ENCODE peak calls at places on chromosome 9, in four cellular contexts. O is tibial artery, V is cardiac muscle cell, K is brain microvascular endothelial cell. R is an unnamed sample.

GRCh38 chr9:119044801-119045200 is 324.4 kb downstream of the BRINP1 start:
- DNase-seq in O (no peak), V (no peak), K (no peak), R (no peak)

GRCh38 chr9:122122903-122123632 is 30.0 kb upstream of the TTLL11 start:
- DNase-seq in O (peak; percentile 80), V (peak; percentile 82), K (peak; percentile 69), R (no peak)

GRCh38 chr9:70411930-70412677 is 2.4 kb downstream of the KLF9 start:
- DNase-seq in O (peak; percentile 88), V (peak; percentile 93), K (peak; percentile 75), R (no peak)

GRCh38 chr9:105679406-105680022 is 14.8 kb upstream of the TMEM38B start:
- DNase-seq in O (no peak), V (no peak), K (no peak), R (no peak)

GRCh38 chr9:129834489-129835127 is 467 bp downstream of the C9orf78 start:
- DNase-seq in O (no peak), V (no peak), K (no peak), R (no peak)

GRCh38 chr9:135009051-135009560 is 78.4 kb upstream of the OLFM1 start:
- DNase-seq in O (no peak), V (no peak), K (no peak), R (no peak)

GRCh38 chr9:107481035-107481434 is 8.5 kb downstream of the KLF4 start:
- DNase-seq in O (no peak), V (no peak), K (no peak), R (no peak)

GRCh38 chr9:95993342-95993741 is 117.9 kb downstream of the ERCC6L2 start:
- DNase-seq in O (no peak), V (no peak), K (no peak), R (no peak)

GRCh38 chr9:85290019-85290418 is 451.7 kb downstream of the AGTPBP1 start:
- DNase-seq in O (no peak), V (no peak), K (no peak), R (no peak)

GRCh38 chr9:117104972-117105495 is 309.8 kb downstream of the ASTN2 start:
- DNase-seq in O (no peak), V (peak; percentile 35), K (no peak), R (no peak)

GRCh38 chr9:11328326-11328725 is 715.5 kb upstream of the PTPRD start:
- DNase-seq in O (no peak), V (no peak), K (no peak), R (no peak)

GRCh38 chr9:113963017-113963620 is 87.0 kb downstream of the ZNF618 start:
- DNase-seq in O (no peak), V (peak; percentile 77), K (peak; percentile 52), R (no peak)

GRCh38 chr9:111598730-111599091 is 736 bp downstream of the PTGR1 start:
- DNase-seq in O (peak; percentile 71), V (peak; percentile 65), K (peak; percentile 31), R (no peak)

GRCh38 chr9:9003184-9003583 is 1203.6 kb upstream of the DMAC1 start:
- DNase-seq in O (no peak), V (peak; percentile 5), K (peak; percentile 13), R (no peak)

GRCh38 chr9:96514108-96514824 is 64.3 kb downstream of the HABP4 start:
- DNase-seq in O (no peak), V (peak; percentile 75), K (peak; percentile 22), R (peak; percentile 42)

GRCh38 chr9:115114541-115114940 is 3.4 kb downstream of the TNC start:
- DNase-seq in O (no peak), V (no peak), K (no peak), R (no peak)

GRCh38 chr9:95305770-95306492 is 11.6 kb downstream of the FANCC start:
- DNase-seq in O (no peak), V (no peak), K (no peak), R (no peak)

GRCh38 chr9:108835831-108836230 is 20.0 kb downstream of the ACTL7B start:
- DNase-seq in O (no peak), V (no peak), K (no peak), R (no peak)

GRCh38 chr9:104974053-104974983 is 46.4 kb upstream of the ABCA1 start:
- DNase-seq in O (no peak), V (no peak), K (no peak), R (no peak)

GRCh38 chr9:109046346-109046745 is 33.0 kb upstream of the CTNNAL1 start:
- DNase-seq in O (no peak), V (no peak), K (no peak), R (no peak)

GRCh38 chr9:130681769-130682489 is 11.7 kb upstream of the EXOSC2 start:
- DNase-seq in O (no peak), V (no peak), K (no peak), R (no peak)

GRCh38 chr9:110801426-110801825 is 132.8 kb downstream of the MUSK start:
- DNase-seq in O (no peak), V (no peak), K (no peak), R (no peak)

GRCh38 chr9:101716629-101717028 is 21.8 kb downstream of the GRIN3A start:
- DNase-seq in O (no peak), V (no peak), K (no peak), R (no peak)

GRCh38 chr9:114339130-114339908 is 9.7 kb downstream of the ORM2 start:
- DNase-seq in O (no peak), V (peak; percentile 70), K (peak; percentile 41), R (no peak)

GRCh38 chr9:87013490-87013889 is 66.2 kb upstream of the GAS1 start:
- DNase-seq in O (no peak), V (no peak), K (no peak), R (no peak)

GRCh38 chr9:87020169-87020935 is 73.0 kb upstream of the GAS1 start:
- DNase-seq in O (no peak), V (peak; percentile 4), K (no peak), R (no peak)

GRCh38 chr9:87011551-87011950 is 64.2 kb upstream of the GAS1 start:
- DNase-seq in O (no peak), V (no peak), K (no peak), R (no peak)

DNA sequence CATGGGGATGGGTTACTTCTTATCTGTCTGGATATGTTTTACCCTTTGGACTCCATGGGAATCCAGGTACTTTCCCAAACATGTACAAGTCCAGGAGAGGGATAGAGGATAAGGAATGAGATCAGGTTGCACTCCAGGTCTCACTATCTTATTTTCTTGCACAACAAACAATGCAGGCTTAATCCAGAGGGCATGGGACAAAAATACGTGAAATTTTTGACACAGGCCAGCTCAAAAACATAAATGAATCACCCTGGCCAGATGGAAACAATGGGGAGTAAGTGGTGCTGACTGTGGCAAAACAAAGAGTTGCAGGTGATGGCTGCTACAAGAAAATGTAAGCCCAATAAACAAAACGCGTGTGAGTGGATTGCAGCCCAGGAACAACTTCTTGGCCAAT is 69.4 kb upstream of the GAS1 start:
- DNase-seq in O (no peak), V (no peak), K (no peak), R (no peak)
- TF ChIP-seq CTCF in O (no peak), V (no peak), K (no peak), R (no peak)

GRCh38 chr9:127538849-127539258 is 73.2 kb upstream of the STXBP1 start:
- DNase-seq in O (no peak), V (peak; percentile 52), K (no peak), R (no peak)
- H3K4me3 ChIP-seq in O (no peak overlapping the region), V (no peak overlapping the region), K (no peak overlapping the region), R (no peak overlapping the region)

GRCh38 chr9:136264046-136264802 is 18.6 kb upstream of the QSOX2 start:
- DNase-seq in O (no peak), V (no peak), K (no peak), R (no peak)
- TF ChIP-seq CTCF in O (no peak), V (no peak), K (peak; percentile 38), R (no peak)

GRCh38 chr9:23552876-23553275 is 273.2 kb downstream of the ELAVL2 start:
- DNase-seq in O (no peak), V (no peak), K (no peak), R (no peak)

GRCh38 chr9:23557691-23558090 is 268.3 kb downstream of the ELAVL2 start:
- DNase-seq in O (no peak), V (no peak), K (no peak), R (no peak)

GRCh38 chr9:23554691-23555090 is 271.3 kb downstream of the ELAVL2 start:
- DNase-seq in O (no peak), V (no peak), K (no peak), R (no peak)

GRCh38 chr9:23556459-23556858 is 269.6 kb downstream of the ELAVL2 start:
- DNase-seq in O (no peak), V (no peak), K (no peak), R (no peak)

GRCh38 chr9:23555849-23556248 is 270.2 kb downstream of the ELAVL2 start:
- DNase-seq in O (no peak), V (no peak), K (no peak), R (no peak)
- H3K4me3 ChIP-seq in O (no peak overlapping the region), V (no peak overlapping the region), K (no peak overlapping the region), R (no peak overlapping the region)